ENCODE peak calls at places on chromosomes 2 and 18, in seven cellular contexts. D is IMR-90; P is CD8-positive, alpha-beta memory T cell; B is transverse colon; V is tibial artery; X is naive thymus-derived CD4-positive, alpha-beta T cell; Q is heart right ventricle. G is an unnamed sample.

GRCh38 chr2:72116081-72116533 is 31.6 kb downstream of the CYP26B1 start:
- DNase-seq in Q (no peak), D (no peak), X (no peak), P (no peak), B (no peak), V (no peak), G (no peak)

GRCh38 chr2:179837408-179837807 is 24.0 kb downstream of the ZNF385B start:
- DNase-seq in B (no peak), D (peak; percentile 46), X (no peak), P (no peak), V (no peak), Q (no peak), G (no peak)

GRCh38 chr2:111160758-111161157 is 40.0 kb downstream of the BCL2L11 start:
- DNase-seq in P (no peak), Q (no peak), V (no peak), B (no peak), D (peak; percentile 90), X (no peak), G (no peak)

GRCh38 chr2:34001557-34001956 is 402.5 kb upstream of the FAM98A start:
- DNase-seq in X (no peak), B (no peak), P (no peak), D (no peak), V (no peak), Q (no peak), G (no peak)

GRCh38 chr2:151032741-151033152 is 228.9 kb downstream of the RBM43 start:
- DNase-seq in Q (no peak), P (no peak), X (no peak), V (no peak), B (no peak), D (peak; percentile 100), G (no peak)

GRCh38 chr18:78975699-78976098 is 3.9 kb upstream of the SALL3 start:
- DNase-seq in B (no peak), V (no peak), X (no peak), D (no peak), P (no peak), Q (no peak), G (no peak)

GRCh38 chr2:86695053-86695691 is 24.9 kb upstream of the RMND5A start:
- DNase-seq in D (peak; percentile 10), X (no peak), Q (no peak), V (no peak), P (no peak), B (peak; percentile 39), G (no peak)

GRCh38 chr2:6011871-6012380 is 319.7 kb downstream of the SOX11 start:
- DNase-seq in D (no peak), V (no peak), X (no peak), B (no peak), P (no peak), Q (no peak), G (no peak)

GRCh38 chr18:58183226-58183625 is 139.2 kb downstream of the NEDD4L start:
- DNase-seq in B (no peak), V (no peak), P (no peak), D (no peak), Q (no peak), X (no peak), G (no peak)

GRCh38 chr2:74548919-74549684 is 4.6 kb downstream of the LOXL3 start:
- DNase-seq in P (no peak), V (peak; percentile 83), B (peak; percentile 75), X (no peak), D (peak; percentile 46), Q (peak; percentile 72), G (no peak)

DNA sequence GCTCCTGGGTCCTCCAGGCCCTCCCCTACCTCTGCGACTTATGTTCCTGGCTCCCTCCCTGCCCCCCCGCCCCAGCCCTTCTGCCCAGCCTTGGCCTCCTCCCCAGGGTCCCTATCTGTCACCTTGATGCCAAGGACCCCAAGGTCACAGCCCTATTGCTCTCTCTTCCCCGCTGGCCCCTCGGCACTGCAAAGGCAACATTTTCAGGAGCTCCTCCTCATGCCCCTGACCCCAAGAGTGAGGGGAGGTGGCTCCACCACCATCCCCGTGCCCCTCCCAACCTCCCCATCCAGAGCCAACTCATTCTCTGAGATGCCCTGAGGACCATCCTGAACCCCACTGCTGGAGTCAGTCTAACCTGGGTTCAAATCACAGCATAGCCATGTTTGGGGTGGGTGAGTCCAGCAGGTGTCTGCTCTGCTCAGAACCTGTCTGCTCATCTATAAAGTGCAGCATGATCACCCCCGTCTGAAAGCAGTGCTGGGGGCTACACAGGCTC is 11.7 kb downstream of the LIMS2 start:
- DNase-seq in X (no peak), Q (no peak), B (peak; percentile 4), D (no peak), V (peak; percentile 58), P (no peak), G (no peak)
- H3K27me3 ChIP-seq in X (no peaks in the 10 kb centered on the region), Q (no peaks in the 10 kb centered on the region), B (peaks cover 54% of the 10 kb centered on the region), D (no peaks in the 10 kb centered on the region), V (no peaks in the 10 kb centered on the region), P (peaks cover 17% of the 10 kb centered on the region), G (no peaks in the 10 kb centered on the region)

GRCh38 chr2:214809751-214810564 is 475 bp upstream of the BARD1 start:
- DNase-seq in D (peak; percentile 97), P (peak; percentile 99), X (peak; percentile 87), V (peak; percentile 100), Q (peak; percentile 99), B (peak; percentile 100), G (peak; percentile 91)
- H3K27ac ChIP-seq in D (peak overlapping the region; percentile 27), P (peak overlapping the region; percentile 68), X (peak overlapping the region; percentile 72), V (peak overlapping the region; percentile 84), Q (no peak overlapping the region), B (peak overlapping the region; percentile 95), G (peak overlapping the region; percentile 96)

GRCh38 chr2:236177967-236178909 is 10.1 kb upstream of the GBX2 start:
- DNase-seq in V (peak; percentile 78), P (no peak), Q (peak; percentile 40), B (peak; percentile 58), D (peak; percentile 30), X (no peak), G (no peak)
- H3K27me3 ChIP-seq in V (no peaks in the 10 kb centered on the region), P (peaks cover 16% of the 10 kb centered on the region), Q (peaks cover 49% of the 10 kb centered on the region), B (peaks cover 97% of the 10 kb centered on the region), D (peaks cover 25% of the 10 kb centered on the region), X (peaks cover 24% of the 10 kb centered on the region), G (peaks cover 35% of the 10 kb centered on the region)

GRCh38 chr18:10353791-10354190 is 100.6 kb upstream of the APCDD1 start:
- DNase-seq in B (no peak), P (no peak), X (no peak), Q (no peak), D (peak; percentile 95), V (no peak), G (no peak)

GRCh38 chr18:10351221-10351795 is 103.1 kb upstream of the APCDD1 start:
- DNase-seq in V (no peak), Q (no peak), D (peak; percentile 47), X (no peak), P (no peak), B (no peak), G (no peak)

GRCh38 chr18:10351858-10352257 is 102.6 kb upstream of the APCDD1 start:
- DNase-seq in V (no peak), X (no peak), D (no peak), P (no peak), B (no peak), Q (no peak), G (no peak)

GRCh38 chr18:10352671-10353070 is 101.8 kb upstream of the APCDD1 start:
- DNase-seq in X (no peak), D (no peak), B (no peak), V (no peak), Q (no peak), P (no peak), G (no peak)

DNA sequence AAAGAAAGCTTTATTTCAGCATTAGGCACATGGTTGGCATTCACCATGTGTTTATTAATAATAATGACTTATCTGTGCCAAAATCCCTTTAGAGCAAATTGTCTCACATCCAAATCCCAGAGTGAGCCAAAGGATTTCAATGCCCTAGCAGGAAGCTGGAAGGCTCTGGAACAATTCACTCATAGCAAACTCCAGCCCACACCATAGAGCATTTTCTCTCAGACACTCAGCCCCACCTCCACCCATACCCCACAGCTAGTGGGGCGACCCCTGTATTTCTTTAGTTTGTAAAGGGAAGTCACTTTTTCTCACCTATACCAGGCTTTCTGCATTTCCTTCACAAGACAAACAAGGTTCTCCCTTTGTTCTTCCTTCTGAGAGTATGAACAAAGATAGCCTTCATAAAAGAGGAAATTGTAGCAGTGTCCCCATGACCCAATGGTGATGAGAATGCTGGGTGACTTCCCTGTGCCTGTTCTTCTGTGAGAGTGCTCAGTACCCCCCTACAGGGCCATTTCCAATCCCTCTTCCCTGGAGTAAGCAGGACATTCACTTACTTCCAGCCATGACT is 100.1 kb upstream of the APCDD1 start:
- DNase-seq in D (peak; percentile 7), Q (peak; percentile 29), V (no peak), X (no peak), B (no peak), P (no peak), G (no peak)
- H3K27ac ChIP-seq in D (peak overlapping the region; percentile 34), Q (no peak overlapping the region), V (no peak overlapping the region), X (no peak overlapping the region), B (peak overlapping the region; percentile 22), P (no peak overlapping the region), G (peak overlapping the region; percentile 84)

GRCh38 chr2:223614534-223614933 is 12.4 kb upstream of the SCG2 start:
- DNase-seq in P (no peak), V (no peak), B (no peak), Q (no peak), X (no peak), D (no peak), G (no peak)
- H3K27me3 ChIP-seq in P (peaks cover 6% of the 10 kb centered on the region), V (no peaks in the 10 kb centered on the region), B (peaks cover 27% of the 10 kb centered on the region), Q (no peaks in the 10 kb centered on the region), X (no peaks in the 10 kb centered on the region), D (peaks cover 2% of the 10 kb centered on the region), G (no peaks in the 10 kb centered on the region)

GRCh38 chr2:137333386-137333972 is 568.1 kb downstream of the THSD7B start:
- DNase-seq in P (no peak), D (no peak), B (no peak), X (no peak), V (no peak), Q (no peak), G (no peak)

GRCh38 chr2:137336067-137336466 is 570.7 kb downstream of the THSD7B start:
- DNase-seq in X (no peak), B (no peak), P (no peak), V (no peak), D (no peak), Q (no peak), G (no peak)
- H3K27ac ChIP-seq in X (no peak overlapping the region), B (no peak overlapping the region), P (no peak overlapping the region), V (no peak overlapping the region), D (no peak overlapping the region), Q (no peak overlapping the region), G (no peak overlapping the region)

GRCh38 chr2:10008809-10009176 is 34.6 kb upstream of the KLF11 start:
- DNase-seq in Q (no peak), V (no peak), D (no peak), X (no peak), B (no peak), P (no peak), G (no peak)
- H3K27me3 ChIP-seq in Q (no peaks in the 10 kb centered on the region), V (no peaks in the 10 kb centered on the region), D (no peaks in the 10 kb centered on the region), X (no peaks in the 10 kb centered on the region), B (no peaks in the 10 kb centered on the region), P (no peaks in the 10 kb centered on the region), G (no peaks in the 10 kb centered on the region)

G was measured in esophagus squamous epithelium.